ENCODE peak calls at places on chromosome 6, in five cellular contexts. X is fibroblast of villous mesenchyme, F is right lobe of liver, E is cardiac fibroblast, C is PC-3. L is an unnamed sample.

GRCh38 chr6:36815962-36816735 is 23.1 kb downstream of the CPNE5 start:
- DNase-seq in F (no peak), X (no peak), E (no peak), C (no peak), L (no peak)

GRCh38 chr6:5282191-5282623 is 20.9 kb downstream of the FARS2 start:
- DNase-seq in X (no peak), F (no peak), E (no peak), C (no peak), L (no peak)

GRCh38 chr6:69162811-69163210 is 527.7 kb downstream of the ADGRB3 start:
- DNase-seq in E (no peak), F (no peak), C (no peak), X (no peak), L (no peak)

GRCh38 chr6:110875548-110876169 is 1.1 kb downstream of the AMD1 start:
- DNase-seq in E (peak), F (peak), X (peak), C (no peak), L (peak)

GRCh38 chr6:157137501-157137900 is 185.8 kb downstream of the TMEM242 start:
- DNase-seq in F (no peak), C (no peak), X (peak), E (no peak), L (no peak)

GRCh38 chr6:14578994-14579393 is 461.4 kb downstream of the CD83 start:
- DNase-seq in X (no peak), C (no peak), E (no peak), F (no peak), L (no peak)

GRCh38 chr6:81950877-81951276 is 198.4 kb upstream of the TENT5A start:
- DNase-seq in E (no peak), F (no peak), X (no peak), C (peak), L (peak)

GRCh38 chr6:79467716-79468115 is 69.5 kb downstream of the LCA5 start:
- DNase-seq in F (no peak), X (no peak), E (no peak), C (no peak), L (no peak)

GRCh38 chr6:16647422-16647821 is 113.8 kb downstream of the ATXN1 start:
- DNase-seq in X (no peak), C (no peak), E (no peak), F (no peak), L (no peak)

GRCh38 chr6:15324427-15324985 is 78.6 kb downstream of the JARID2 start:
- DNase-seq in E (no peak), X (no peak), F (no peak), C (no peak), L (no peak)

GRCh38 chr6:128807577-128807976 is 75.4 kb upstream of the LAMA2 start:
- DNase-seq in F (no peak), E (peak), C (peak), X (peak), L (peak)

GRCh38 chr6:106556368-106556960 is 72.8 kb downstream of the RTN4IP1 start:
- DNase-seq in X (peak), F (no peak), E (peak), C (peak), L (no peak)

GRCh38 chr6:37798436-37799262 is 20.9 kb upstream of the ZFAND3 start:
- DNase-seq in X (no peak), E (no peak), C (no peak), F (no peak), L (no peak)

GRCh38 chr6:170276369-170277057 is 14.4 kb downstream of the DLL1 start:
- DNase-seq in F (peak), X (peak), E (peak), C (no peak), L (no peak)

GRCh38 chr6:70717038-70717801 is 49.5 kb downstream of the SMAP1 start:
- DNase-seq in X (no peak), C (no peak), E (no peak), F (no peak), L (no peak)

GRCh38 chr6:41690541-41691330 is 44.7 kb downstream of the TFEB start:
- DNase-seq in X (no peak), C (no peak), E (no peak), F (peak), L (no peak)

DNA sequence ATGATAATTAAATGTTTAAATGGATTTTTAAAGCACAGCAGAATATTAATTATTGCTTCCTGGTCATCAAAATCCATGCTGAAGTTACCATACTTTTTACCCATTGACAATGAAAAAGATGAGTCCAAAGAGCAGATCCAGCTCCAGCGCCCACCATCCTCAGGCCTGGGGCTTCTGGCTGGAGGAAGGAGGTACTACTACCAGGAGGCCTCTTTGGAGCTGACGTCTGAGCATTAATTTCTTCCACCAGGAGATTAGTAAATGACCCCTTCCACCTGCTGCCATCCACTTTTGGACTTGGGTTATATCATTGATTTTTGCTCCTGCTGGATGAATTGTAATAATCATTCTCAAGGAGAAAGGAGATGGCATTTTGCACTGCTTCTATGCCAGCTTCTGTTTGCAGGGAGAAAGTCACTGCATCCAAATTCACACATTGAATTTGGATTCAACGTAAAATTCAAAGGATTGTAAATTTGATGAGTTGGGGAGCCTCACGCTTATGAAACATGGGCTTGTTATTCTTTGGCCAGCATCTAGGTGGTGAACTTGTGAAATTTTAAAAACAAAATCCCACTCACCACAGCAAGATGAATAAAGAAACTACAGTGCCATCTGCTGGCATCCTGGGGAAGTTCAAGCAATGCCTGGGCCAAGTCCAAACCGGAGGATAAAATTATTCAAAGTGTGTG is 121.8 kb downstream of the SASH1 start:
- DNase-seq in X (peak), F (peak), C (peak), E (peak), L (peak)
- TF ChIP-seq CTCF in X (peak), F (peak), C (peak), E (peak), L (peak)

DNA sequence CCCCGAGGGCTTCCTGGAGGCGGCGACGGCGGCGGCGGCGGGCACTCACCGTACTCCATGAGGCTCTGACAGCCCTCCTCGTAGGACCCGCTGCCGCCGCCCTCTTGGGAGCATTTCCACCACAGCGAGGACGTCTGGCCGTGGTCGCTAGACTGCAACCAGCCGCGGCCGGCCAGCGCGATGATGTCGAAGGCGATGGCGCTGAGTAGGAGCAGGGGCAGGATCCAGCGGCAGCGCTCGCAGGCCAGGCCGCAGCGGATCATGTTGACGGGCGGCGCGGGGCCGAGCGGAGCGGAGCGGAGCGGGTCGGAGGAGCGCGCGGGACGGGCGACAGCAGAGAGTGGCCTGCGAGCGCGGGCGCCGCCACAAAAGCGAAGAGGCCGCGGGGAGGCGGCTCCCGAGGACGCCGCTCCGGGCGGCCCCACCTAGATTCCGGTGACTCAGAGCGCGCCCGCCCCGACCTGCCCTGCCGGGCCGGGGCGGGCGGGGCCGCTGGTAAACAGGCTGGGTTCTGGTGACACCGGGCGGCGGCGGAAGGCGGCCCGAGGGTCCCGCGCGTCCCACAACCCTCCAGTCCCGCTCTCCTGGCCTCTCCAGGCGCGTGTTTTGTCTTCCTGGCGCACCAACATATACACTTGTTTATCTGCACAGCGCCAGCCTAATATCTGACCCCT is at the start of gene PERP:
- DNase-seq in C (peak), F (peak), X (peak), E (peak), L (peak)
- H3K4me3 ChIP-seq in C (peak), F (peak), X (peak), E (peak), L (peak)

GRCh38 chr6:117411474-117411873 is 14.3 kb downstream of the ROS1 start:
- DNase-seq in X (no peak), C (no peak), E (no peak), F (no peak), L (no peak)

GRCh38 chr6:117409863-117410262 is 15.9 kb downstream of the ROS1 start:
- DNase-seq in E (no peak), X (no peak), F (no peak), C (no peak), L (no peak)

GRCh38 chr6:117414770-117415169 is 11.0 kb downstream of the ROS1 start:
- DNase-seq in X (no peak), E (peak), C (peak), F (no peak), L (no peak)

GRCh38 chr6:117404548-117404947 is 21.2 kb downstream of the ROS1 start:
- DNase-seq in F (no peak), C (peak), E (peak), X (peak), L (peak)

GRCh38 chr6:117409420-117409819 is 16.3 kb downstream of the ROS1 start:
- DNase-seq in F (no peak), C (no peak), X (no peak), E (no peak), L (no peak)
- TF ChIP-seq CTCF in F (no peak), C (no peak), X (no peak), E (no peak), L (no peak)

GRCh38 chr6:83285917-83286316 is 92.8 kb downstream of the RWDD2A start:
- DNase-seq in X (no peak), E (no peak), C (no peak), F (no peak), L (no peak)
- H3K4me3 ChIP-seq in X (no peak), E (no peak), C (no peak), F (no peak), L (no peak)

GRCh38 chr6:56770011-56770520 is 127.4 kb upstream of the DST start:
- DNase-seq in E (peak), C (no peak), X (peak), F (no peak), L (no peak)

GRCh38 chr6:56771189-56771588 is 128.5 kb upstream of the DST start:
- DNase-seq in E (no peak), X (no peak), C (no peak), F (no peak), L (no peak)

GRCh38 chr6:56775498-56776166 is 132.9 kb upstream of the DST start:
- DNase-seq in X (no peak), E (no peak), C (no peak), F (no peak), L (no peak)

GRCh38 chr6:56771929-56772607 is 129.4 kb upstream of the DST start:
- DNase-seq in X (no peak), C (no peak), F (no peak), E (no peak), L (no peak)

DNA sequence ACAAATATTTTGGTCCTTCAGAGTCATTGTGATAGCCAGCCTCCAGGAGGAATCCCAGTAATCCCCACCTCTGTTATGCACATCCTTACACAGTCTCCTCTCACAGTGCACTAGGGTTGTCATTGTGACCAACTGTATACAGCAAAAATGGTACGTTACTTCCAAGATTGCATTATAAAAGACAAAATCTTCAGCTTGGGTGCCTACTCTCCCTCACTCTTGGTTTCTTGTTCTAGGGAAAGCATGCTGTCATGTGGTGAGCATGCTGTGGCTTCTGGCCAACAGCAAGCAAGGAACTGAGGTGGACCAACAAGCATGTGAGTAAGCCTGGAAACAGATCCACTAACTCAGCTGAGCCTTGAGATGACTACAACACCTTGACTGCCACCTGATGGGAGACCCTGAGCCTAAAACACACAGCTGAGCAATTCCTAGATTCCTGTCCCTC is 130.1 kb upstream of the DST start:
- DNase-seq in X (peak), C (peak), E (peak), F (no peak), L (peak)
- TF ChIP-seq CTCF in X (no peak), C (peak), E (no peak), F (no peak), L (peak)

GRCh38 chr6:153131037-153131981 is at the start of gene RGS17:
- DNase-seq in F (peak), E (peak), C (peak), X (peak), L (peak)
- H3K4me3 ChIP-seq in F (peak), E (peak), C (peak), X (peak), L (peak)

GRCh38 chr6:56549014-56549413 is 93.7 kb downstream of the DST start:
- DNase-seq in C (peak), E (peak), X (peak), F (no peak), L (no peak)
- TF ChIP-seq CTCF in C (peak), E (peak), X (peak), F (peak), L (peak)